ENCODE peak calls at places on chromosomes 11 and 22, in ten cellular contexts. R, B, O, A, W, D, Q, V, F and H are unnamed samples.

GRCh38 chr11:117300301-117300700 is 9.2 kb downstream of the BACE1-AS start:
- DNase-seq in Q (peak), O (no peak), B (peak), D (peak), R (peak), V (peak), A (no peak), W (peak), F (no peak), H (peak)

GRCh38 chr11:93348931-93349330 is 18.4 kb downstream of the DEUP1 start:
- DNase-seq in V (no peak), O (no peak), F (no peak), R (no peak), D (no peak), Q (no peak), A (no peak), B (no peak), W (no peak), H (no peak)

GRCh38 chr11:4167292-4167691 is 72.7 kb downstream of the RRM1 start:
- DNase-seq in Q (no peak), B (no peak), V (no peak), W (no peak), O (no peak), F (no peak), D (no peak), R (no peak), A (no peak), H (no peak)

GRCh38 chr11:4032097-4032496 is 62.5 kb upstream of the RRM1 start:
- DNase-seq in F (no peak), Q (no peak), R (no peak), D (no peak), V (no peak), B (no peak), O (no peak), A (peak), W (no peak), H (no peak)

GRCh38 chr11:65211293-65212105 is 29.8 kb downstream of the CAPN1 start:
- DNase-seq in W (no peak), V (no peak), R (no peak), Q (no peak), F (no peak), B (peak), O (no peak), A (no peak), D (no peak), H (no peak)

GRCh38 chr22:45425531-45426265 is 12.2 kb downstream of the RIBC2 start:
- DNase-seq in B (no peak), D (no peak), O (no peak), F (no peak), R (no peak), W (no peak), A (no peak), V (no peak), Q (no peak), H (no peak)

GRCh38 chr11:75342966-75343870 is 8.2 kb downstream of the ARRB1 start:
- DNase-seq in V (no peak), B (peak), Q (peak), D (no peak), R (peak), W (no peak), A (peak), F (peak), O (peak), H (no peak)

GRCh38 chr11:10302744-10303557 is 1.9 kb upstream of the ADM start:
- DNase-seq in R (peak), Q (peak), B (peak), O (peak), W (peak), A (peak), V (peak), D (peak), F (peak), H (peak)

GRCh38 chr11:2752923-2753322 is 53.1 kb upstream of the KCNQ1OT1 start:
- DNase-seq in Q (no peak), O (no peak), D (no peak), V (peak), B (no peak), R (no peak), W (no peak), F (no peak), A (no peak), H (no peak)

GRCh38 chr11:908273-908672 is 2.3 kb downstream of the CHID1 start:
- DNase-seq in O (no peak), B (no peak), V (no peak), R (no peak), F (no peak), A (no peak), W (no peak), Q (no peak), D (no peak), H (no peak)

GRCh38 chr22:26753125-26753862 is 95.9 kb downstream of the MIAT start:
- DNase-seq in A (no peak), O (peak), W (no peak), B (no peak), F (no peak), R (no peak), Q (no peak), D (no peak), V (no peak), H (no peak)

GRCh38 chr11:69355346-69355940 is 61.5 kb downstream of the MYEOV start:
- DNase-seq in D (no peak), W (peak), O (no peak), R (no peak), A (peak), Q (no peak), B (no peak), V (no peak), F (peak), H (no peak)

GRCh38 chr11:86449993-86450629 is 75.4 kb downstream of the CCDC81 start:
- DNase-seq in Q (no peak), F (no peak), V (no peak), D (no peak), B (no peak), A (no peak), R (no peak), W (no peak), O (no peak), H (no peak)

DNA sequence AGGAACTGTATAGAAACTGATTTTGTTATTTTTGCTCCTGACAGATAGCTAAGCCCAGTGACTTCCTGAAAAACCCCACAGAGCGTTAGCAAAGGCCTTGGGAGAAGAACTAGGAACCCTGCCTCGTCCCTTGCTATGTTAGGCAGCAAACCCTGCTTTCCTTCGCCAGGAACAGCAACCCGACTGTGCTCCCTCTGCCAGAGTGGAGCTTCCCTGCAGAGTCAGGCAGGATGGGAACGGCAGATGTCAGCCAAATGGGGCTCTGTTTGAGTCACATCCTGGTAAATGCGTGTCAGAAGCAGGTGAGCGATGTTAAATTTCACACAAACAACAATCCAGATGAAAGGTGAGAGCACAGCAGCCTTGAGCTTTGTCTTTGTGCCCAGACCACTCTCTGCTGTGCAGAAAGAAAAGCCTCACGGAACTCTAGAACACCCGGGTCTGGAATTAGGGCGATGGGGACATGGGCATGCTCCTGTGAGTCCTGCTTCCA is 186.6 kb downstream of the ADAMTS15 start:
- DNase-seq in W (no peak), V (no peak), R (no peak), D (no peak), A (no peak), F (no peak), B (no peak), Q (peak), O (peak), H (peak)
- H3K27ac ChIP-seq in W (no peak), V (no peak), R (no peak), D (no peak), A (no peak), F (no peak), B (no peak), Q (no peak), O (peak), H (no peak)

DNA sequence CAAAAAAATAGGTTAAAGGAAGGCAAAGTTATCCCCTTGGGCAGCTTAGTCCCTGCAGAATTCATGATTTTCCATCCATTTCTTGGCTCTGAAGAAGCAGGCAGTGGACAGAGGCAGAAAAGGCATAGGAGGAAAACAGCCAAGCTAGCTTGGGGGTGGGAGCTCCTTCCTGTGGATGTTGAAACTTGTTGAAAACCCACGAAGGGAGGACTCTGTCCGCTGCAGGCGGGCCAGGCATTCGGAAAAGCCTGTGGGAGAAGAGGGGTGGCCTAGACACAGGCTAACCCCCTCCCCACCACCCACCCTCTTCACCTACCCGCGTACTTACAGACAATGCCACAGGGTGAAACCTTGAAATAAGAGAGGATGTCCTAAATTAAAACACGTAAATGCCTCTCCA is 72.1 kb downstream of the C22orf31 start:
- DNase-seq in O (no peak), B (peak), F (no peak), Q (no peak), D (no peak), W (no peak), R (no peak), V (no peak), A (no peak), H (no peak)
- H3K4me3 ChIP-seq in O (no peak), B (no peak), F (no peak), Q (no peak), D (no peak), W (no peak), R (no peak), V (no peak), A (no peak), H (no peak)

GRCh38 chr22:22407061-22407460 is 101.5 kb downstream of the ZNF280B start:
- DNase-seq in F (no peak), D (no peak), R (no peak), A (no peak), B (no peak), O (no peak), V (no peak), Q (no peak), W (no peak), H (no peak)

GRCh38 chr22:22410677-22411076 is 97.9 kb downstream of the ZNF280B start:
- DNase-seq in F (no peak), W (no peak), V (no peak), O (no peak), R (no peak), B (no peak), A (no peak), Q (no peak), D (no peak), H (no peak)

GRCh38 chr22:22408269-22408668 is 100.3 kb downstream of the ZNF280B start:
- DNase-seq in O (no peak), B (no peak), F (no peak), D (no peak), Q (no peak), W (no peak), A (no peak), V (no peak), R (no peak), H (no peak)

GRCh38 chr22:22410121-22410520 is 98.4 kb downstream of the ZNF280B start:
- DNase-seq in A (no peak), Q (no peak), D (no peak), F (peak), R (no peak), W (no peak), V (peak), B (no peak), O (no peak), H (peak)

DNA sequence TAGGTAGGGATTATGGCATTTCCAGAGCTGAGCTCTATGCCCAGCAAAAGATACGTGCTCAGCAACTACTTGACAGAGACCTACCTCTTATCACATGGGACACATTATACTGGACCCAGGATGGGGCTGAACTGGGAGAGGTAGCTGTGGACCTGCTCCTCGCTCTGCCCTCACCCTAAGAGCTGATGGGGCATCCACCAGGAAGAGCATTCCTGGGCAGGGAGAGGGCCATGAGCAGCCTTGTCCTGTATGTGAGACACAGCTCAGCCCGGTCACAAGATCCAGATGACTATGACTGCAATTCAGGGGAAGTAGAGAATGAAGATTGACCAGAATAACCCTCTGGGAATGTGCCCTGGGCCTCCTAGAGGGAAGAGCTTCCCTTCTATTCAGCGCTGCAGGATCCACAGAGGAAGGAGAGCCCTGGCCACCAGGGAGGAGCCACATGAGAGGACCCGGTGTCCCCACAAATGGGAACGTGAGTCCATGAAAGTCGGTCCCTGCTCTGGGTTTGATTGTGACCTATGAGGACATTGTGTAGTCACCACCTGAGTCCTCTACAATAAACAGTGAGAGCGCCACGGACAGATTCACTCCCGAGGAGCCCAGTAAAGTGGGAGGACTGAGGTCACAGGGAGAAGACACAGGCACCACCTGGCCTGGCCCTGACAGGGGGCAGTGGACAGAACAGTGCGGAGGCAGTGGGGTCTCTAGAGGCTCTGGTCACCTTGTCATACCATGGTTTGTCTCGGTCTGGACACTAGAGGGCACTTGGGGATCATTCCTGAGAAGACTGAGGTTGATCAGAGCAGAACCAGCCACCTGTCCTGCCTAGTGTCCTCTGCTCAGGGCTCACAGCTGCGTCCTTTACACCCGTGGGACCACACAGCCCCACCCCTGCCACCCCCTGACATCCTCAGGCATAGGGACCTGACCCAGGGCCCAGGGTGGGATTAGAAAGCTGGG is 99.5 kb downstream of the ZNF280B start:
- DNase-seq in B (no peak), F (no peak), V (peak), O (peak), A (no peak), R (no peak), W (peak), Q (peak), D (peak), H (peak)
- TF ChIP-seq EP300 in B (no peak), F (no peak), V (no peak), O (no peak), A (no peak), R (no peak), W (no peak), Q (no peak), D (no peak), H (no peak)

GRCh38 chr11:102306048-102306575 is 11.2 kb upstream of the BIRC3 start:
- DNase-seq in V (peak), Q (no peak), O (peak), R (no peak), F (peak), D (peak), A (peak), B (no peak), W (no peak), H (peak)

GRCh38 chr11:102306817-102307814 is 10.2 kb upstream of the BIRC3 start:
- DNase-seq in A (no peak), R (no peak), O (peak), D (no peak), Q (no peak), V (no peak), B (no peak), W (no peak), F (no peak), H (no peak)

GRCh38 chr11:102302241-102302640 is 15.0 kb upstream of the BIRC3 start:
- DNase-seq in B (no peak), A (no peak), W (no peak), D (no peak), F (no peak), V (no peak), Q (no peak), O (no peak), R (no peak), H (no peak)

GRCh38 chr11:102305352-102306047 is 11.8 kb upstream of the BIRC3 start:
- DNase-seq in F (peak), A (no peak), D (no peak), W (no peak), V (no peak), R (no peak), Q (no peak), O (no peak), B (no peak), H (no peak)

GRCh38 chr11:102304686-102305085 is 12.6 kb upstream of the BIRC3 start:
- DNase-seq in A (no peak), Q (no peak), D (no peak), R (no peak), B (no peak), F (no peak), O (no peak), W (no peak), V (no peak), H (no peak)
- H3K27ac ChIP-seq in A (no peak), Q (no peak), D (no peak), R (no peak), B (no peak), F (no peak), O (peak), W (no peak), V (no peak), H (no peak)

GRCh38 chr22:38088723-38089473 is 4.9 kb upstream of the SLC16A8 start:
- DNase-seq in F (no peak), A (no peak), B (no peak), D (peak), W (no peak), R (no peak), Q (no peak), O (no peak), V (no peak), H (no peak)
- H3K4me3 ChIP-seq in F (peak), A (peak), B (peak), D (no peak), W (no peak), R (no peak), Q (no peak), O (no peak), V (peak), H (peak)

GRCh38 chr11:121661796-121662508 is 209.2 kb upstream of the SORL1-AS1 start:
- DNase-seq in O (no peak), F (no peak), A (no peak), B (no peak), R (no peak), W (no peak), D (no peak), Q (no peak), V (no peak), H (no peak)
- TF ChIP-seq EP300 in O (no peak), F (no peak), A (no peak), B (no peak), R (no peak), W (no peak), D (no peak), Q (no peak), V (no peak), H (no peak)

DNA sequence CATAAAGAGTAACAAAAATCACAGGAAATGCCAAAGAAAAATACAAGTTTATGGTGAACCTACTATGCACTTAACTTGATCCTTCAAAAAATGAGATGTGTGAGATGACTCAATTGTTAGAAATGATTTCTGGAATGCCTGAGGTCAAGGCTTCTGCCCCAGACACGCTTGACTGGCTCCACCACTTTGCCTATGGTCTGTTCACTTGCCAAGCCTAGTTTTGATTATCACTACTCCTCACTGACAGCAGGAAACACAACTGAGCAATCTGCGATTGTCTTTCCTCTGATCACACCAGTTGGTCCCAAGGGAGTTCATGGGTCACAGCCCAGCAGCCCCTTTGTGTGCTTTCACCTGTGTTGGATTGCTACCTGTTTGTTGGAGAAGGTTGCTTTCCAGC is 20.6 kb upstream of the PRDM10 start:
- DNase-seq in V (no peak), A (no peak), F (no peak), D (no peak), Q (peak), B (no peak), W (no peak), R (no peak), O (no peak), H (no peak)
- H3K27ac ChIP-seq in V (no peak), A (no peak), F (no peak), D (no peak), Q (no peak), B (no peak), W (no peak), R (no peak), O (peak), H (no peak)

GRCh38 chr22:30396871-30397655 is at the start of gene SEC14L2:
- DNase-seq in R (peak), O (peak), Q (no peak), D (peak), A (peak), F (peak), W (peak), V (peak), B (peak), H (peak)

GRCh38 chr22:30390974-30391691 is 3.9 kb upstream of the RNF215 start:
- DNase-seq in V (peak), O (peak), Q (peak), W (peak), D (peak), F (peak), A (peak), R (peak), B (no peak), H (no peak)

GRCh38 chr22:30393885-30394284 is 2.9 kb upstream of the SEC14L2 start:
- DNase-seq in Q (no peak), D (no peak), F (no peak), V (no peak), R (no peak), O (no peak), W (no peak), A (no peak), B (no peak), H (no peak)

GRCh38 chr22:30392661-30393321 is 4.0 kb upstream of the SEC14L2 start:
- DNase-seq in B (no peak), F (peak), A (peak), R (no peak), Q (no peak), O (no peak), V (no peak), D (no peak), W (no peak), H (no peak)

DNA sequence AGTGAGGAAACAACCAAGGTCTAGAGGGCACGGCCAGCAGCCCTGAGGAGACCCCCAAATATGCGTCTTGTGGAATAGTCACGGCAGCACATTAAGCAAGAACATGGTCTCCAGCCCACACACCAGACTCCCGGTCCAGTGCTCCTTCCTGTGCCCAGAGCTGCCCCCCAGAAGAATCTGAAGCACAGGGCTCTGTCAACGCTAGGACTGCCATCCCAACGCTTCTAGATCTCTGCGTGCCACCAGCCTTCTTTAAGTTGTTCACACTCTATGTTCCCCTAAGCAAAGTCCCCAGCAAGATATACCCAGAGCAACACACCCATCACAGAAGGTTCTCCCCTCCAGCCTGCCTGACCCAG is 3.5 kb upstream of the SEC14L2 start:
- DNase-seq in D (no peak), F (no peak), A (no peak), O (no peak), Q (no peak), V (no peak), R (no peak), W (no peak), B (no peak), H (no peak)
- H3K4me3 ChIP-seq in D (no peak), F (no peak), A (no peak), O (no peak), Q (no peak), V (no peak), R (no peak), W (no peak), B (no peak), H (no peak)